ENCODE peak calls at places on chromosomes 13 and 19, in seven cellular contexts. E is colonic mucosa, Y is HCT116, N is substantia nigra, T is A673, F is breast epithelium, Z is astrocyte. O is an unnamed sample.

GRCh38 chr19:36097036-36097435 is 13.9 kb upstream of the OVOL3 start:
- DNase-seq in F (no peak), Z (no peak), N (peak), T (no peak), E (no peak), Y (no peak), O (no peak)

GRCh38 chr19:33808399-33808798 is 11.7 kb downstream of the KCTD15 start:
- DNase-seq in F (no peak), E (no peak), Y (no peak), T (no peak), Z (no peak), N (no peak), O (no peak)

GRCh38 chr13:107461751-107462150 is 753.6 kb downstream of the LIG4 start:
- DNase-seq in Y (no peak), Z (peak), N (no peak), F (no peak), E (no peak), T (no peak), O (no peak)

GRCh38 chr19:14115761-14116160 is 1.8 kb downstream of the PRKACA start:
- DNase-seq in F (no peak), Z (no peak), N (no peak), Y (no peak), T (no peak), E (no peak), O (no peak)

GRCh38 chr19:46386996-46387712 is 26.2 kb downstream of the CCDC8 start:
- DNase-seq in F (no peak), Y (no peak), E (no peak), T (no peak), Z (no peak), N (no peak), O (no peak)

GRCh38 chr19:33803383-33803782 is 6.7 kb downstream of the KCTD15 start:
- DNase-seq in Y (no peak), E (no peak), T (no peak), F (no peak), Z (no peak), N (no peak), O (no peak)

GRCh38 chr13:109123971-109124370 is 494.6 kb downstream of the MYO16 start:
- DNase-seq in Z (no peak), E (no peak), Y (no peak), F (no peak), N (no peak), T (peak), O (no peak)

GRCh38 chr13:30908416-30908980 is 2.4 kb downstream of the MEDAG start:
- DNase-seq in E (no peak), Y (no peak), T (peak), N (no peak), Z (peak), F (no peak), O (no peak)

GRCh38 chr19:11198175-11198534 is 810 bp upstream of the KANK2 start:
- DNase-seq in E (no peak), T (no peak), F (no peak), Z (no peak), Y (no peak), N (no peak), O (no peak)

GRCh38 chr19:4130635-4131438 is 6.9 kb upstream of the MAP2K2 start:
- DNase-seq in E (no peak), T (peak), Z (peak), N (no peak), F (no peak), Y (peak), O (no peak)

GRCh38 chr13:41402695-41403511 is 54.4 kb upstream of the RGCC start:
- DNase-seq in F (no peak), T (no peak), Z (no peak), N (no peak), E (no peak), Y (no peak), O (no peak)

GRCh38 chr19:4007836-4008539 is 452 bp downstream of the PIAS4 start:
- DNase-seq in E (peak), Z (no peak), F (no peak), N (no peak), T (peak), Y (no peak), O (no peak)

GRCh38 chr19:45251452-45252354 is 632 bp downstream of the MARK4 start:
- DNase-seq in E (no peak), N (no peak), T (no peak), F (no peak), Z (no peak), Y (no peak), O (no peak)

GRCh38 chr19:56294557-56294956 is 20.1 kb downstream of the ZSCAN5A start:
- DNase-seq in E (no peak), T (peak), Z (peak), Y (no peak), F (no peak), N (no peak), O (no peak)

GRCh38 chr19:18929311-18929710 is 9.8 kb downstream of the DDX49 start:
- DNase-seq in N (no peak), Z (no peak), E (no peak), T (no peak), Y (no peak), F (no peak), O (no peak)

DNA sequence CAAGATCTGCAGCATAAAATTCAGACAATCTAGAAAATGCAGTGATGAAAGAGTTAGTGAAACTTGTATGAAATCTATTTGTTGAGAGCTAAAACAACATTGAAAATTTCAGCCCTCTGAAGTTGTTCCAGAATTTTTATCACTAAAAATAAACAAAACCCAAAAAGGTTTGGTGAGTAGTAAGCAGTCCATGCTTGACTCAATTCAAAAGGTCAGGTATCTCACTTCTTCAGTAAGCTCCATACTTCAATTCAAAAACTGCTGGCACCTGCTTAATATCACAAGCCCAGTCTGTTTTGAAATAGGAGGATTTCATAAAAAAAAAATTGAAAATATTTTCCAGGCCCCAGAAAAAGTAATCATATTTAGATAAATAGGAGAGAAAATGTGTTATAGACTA is 894.4 kb downstream of the SLITRK5 start:
- DNase-seq in N (no peak), E (no peak), F (no peak), Y (no peak), T (no peak), Z (no peak), O (no peak)
- H3K27ac ChIP-seq in N (no peak), E (no peak), F (no peak), Y (no peak), T (no peak), Z (no peak), O (no peak)

GRCh38 chr19:37333457-37333856 is 37.4 kb upstream of the ZNF527 start:
- DNase-seq in Z (peak), N (no peak), Y (no peak), F (no peak), E (no peak), T (peak), O (no peak)

GRCh38 chr19:37334179-37335071 is 36.5 kb upstream of the ZNF527 start:
- DNase-seq in Z (peak), F (peak), N (peak), T (peak), Y (no peak), E (peak), O (peak)

GRCh38 chr19:37329686-37330085 is 41.2 kb upstream of the ZNF527 start:
- DNase-seq in T (no peak), F (no peak), Y (no peak), N (no peak), E (no peak), Z (no peak), O (no peak)

GRCh38 chr19:37332839-37333238 is 38.1 kb upstream of the ZNF527 start:
- DNase-seq in T (no peak), E (no peak), Z (no peak), F (no peak), N (no peak), Y (no peak), O (no peak)
- H3K27ac ChIP-seq in T (no peak), E (no peak), Z (no peak), F (no peak), N (no peak), Y (no peak), O (no peak)

GRCh38 chr19:39372047-39372802 is 18.7 kb downstream of the PAF1 start:
- DNase-seq in N (peak), Z (peak), F (peak), Y (no peak), T (peak), E (peak), O (peak)
- H3K27ac ChIP-seq in N (peak), Z (peak), F (peak), Y (no peak), T (peak), E (peak), O (peak)

GRCh38 chr13:106072014-106072413 is 463.4 kb downstream of the EFNB2 start:
- DNase-seq in F (no peak), T (no peak), E (no peak), N (no peak), Y (no peak), Z (no peak), O (no peak)
- H3K27ac ChIP-seq in F (no peak), T (no peak), E (no peak), N (no peak), Y (no peak), Z (no peak), O (no peak)

GRCh38 chr13:80901111-80902014 is 560.4 kb upstream of the SPRY2 start:
- DNase-seq in T (no peak), E (no peak), Y (no peak), N (no peak), F (no peak), Z (no peak), O (no peak)
- H3K27ac ChIP-seq in T (no peak), E (no peak), Y (no peak), N (no peak), F (peak), Z (no peak), O (no peak)

O was measured in ascending aorta.